ENCODE peak calls at places on chromosomes 3 and 15, in seven cellular contexts. One of them, this sample, is unnamed.

GRCh38 chr3:158713094-158713499 is 19.2 kb downstream of the RARRES1 start:
- DNase-seq in HT-29: no peak
- DNase-seq in activated gamma-delta T cell treated with Interleukin-2 at 50 U/mL for 16 hours: no peak
- DNase-seq in activated effector memory CD4-positive, alpha-beta T cell treated with anti-CD3 and anti-CD28 coated beads, Interleukin-2, amount 50 U/mL, for 16 hours: no peak
- DNase-seq in NCI-H1092 treated with DMSO at 0.1 percent for 48 hours: no peak
- DNase-seq in RKO: no peak
- DNase-seq in WTC11: no peak
- DNase-seq in this sample: no peak

GRCh38 chr3:169660709-169661566 is 2.6 kb downstream of the MECOM start:
- DNase-seq in HT-29: no peak
- DNase-seq in activated gamma-delta T cell treated with Interleukin-2 at 50 U/mL for 16 hours: no peak
- DNase-seq in activated effector memory CD4-positive, alpha-beta T cell treated with anti-CD3 and anti-CD28 coated beads, Interleukin-2, amount 50 U/mL, for 16 hours: peak
- DNase-seq in NCI-H1092 treated with DMSO at 0.1 percent for 48 hours: no peak
- DNase-seq in RKO: no peak
- DNase-seq in WTC11: no peak
- DNase-seq in this sample: no peak

GRCh38 chr3:126956866-126957650 is 25.9 kb upstream of the PLXNA1 start:
- DNase-seq in HT-29: no peak
- DNase-seq in activated gamma-delta T cell treated with Interleukin-2 at 50 U/mL for 16 hours: no peak
- DNase-seq in activated effector memory CD4-positive, alpha-beta T cell treated with anti-CD3 and anti-CD28 coated beads, Interleukin-2, amount 50 U/mL, for 16 hours: no peak
- DNase-seq in NCI-H1092 treated with DMSO at 0.1 percent for 48 hours: no peak
- DNase-seq in RKO: no peak
- DNase-seq in WTC11: peak
- DNase-seq in this sample: no peak

GRCh38 chr3:42698911-42699230 is 3.7 kb downstream of the HHATL start:
- DNase-seq in HT-29: no peak
- DNase-seq in activated gamma-delta T cell treated with Interleukin-2 at 50 U/mL for 16 hours: no peak
- DNase-seq in activated effector memory CD4-positive, alpha-beta T cell treated with anti-CD3 and anti-CD28 coated beads, Interleukin-2, amount 50 U/mL, for 16 hours: peak
- DNase-seq in NCI-H1092 treated with DMSO at 0.1 percent for 48 hours: no peak
- DNase-seq in RKO: no peak
- DNase-seq in WTC11: no peak
- DNase-seq in this sample: no peak

GRCh38 chr3:169772530-169772950 is 656 bp upstream of the MYNN start:
- DNase-seq in HT-29: peak
- DNase-seq in activated gamma-delta T cell treated with Interleukin-2 at 50 U/mL for 16 hours: no peak
- DNase-seq in activated effector memory CD4-positive, alpha-beta T cell treated with anti-CD3 and anti-CD28 coated beads, Interleukin-2, amount 50 U/mL, for 16 hours: no peak
- DNase-seq in NCI-H1092 treated with DMSO at 0.1 percent for 48 hours: peak
- DNase-seq in RKO: peak
- DNase-seq in WTC11: peak
- DNase-seq in this sample: peak

GRCh38 chr15:68316061-68316804 is 38.7 kb downstream of the FEM1B start:
- DNase-seq in HT-29: no peak
- DNase-seq in activated gamma-delta T cell treated with Interleukin-2 at 50 U/mL for 16 hours: no peak
- DNase-seq in activated effector memory CD4-positive, alpha-beta T cell treated with anti-CD3 and anti-CD28 coated beads, Interleukin-2, amount 50 U/mL, for 16 hours: peak
- DNase-seq in NCI-H1092 treated with DMSO at 0.1 percent for 48 hours: no peak
- DNase-seq in RKO: no peak
- DNase-seq in WTC11: peak
- DNase-seq in this sample: no peak

GRCh38 chr3:134161817-134162396 is 88.8 kb downstream of the RYK start:
- DNase-seq in HT-29: no peak
- DNase-seq in activated gamma-delta T cell treated with Interleukin-2 at 50 U/mL for 16 hours: no peak
- DNase-seq in activated effector memory CD4-positive, alpha-beta T cell treated with anti-CD3 and anti-CD28 coated beads, Interleukin-2, amount 50 U/mL, for 16 hours: no peak
- DNase-seq in NCI-H1092 treated with DMSO at 0.1 percent for 48 hours: no peak
- DNase-seq in RKO: peak
- DNase-seq in WTC11: peak
- DNase-seq in this sample: no peak

GRCh38 chr3:192819001-192819569 is 91.7 kb upstream of the FGF12 start:
- DNase-seq in HT-29: peak
- DNase-seq in activated gamma-delta T cell treated with Interleukin-2 at 50 U/mL for 16 hours: no peak
- DNase-seq in activated effector memory CD4-positive, alpha-beta T cell treated with anti-CD3 and anti-CD28 coated beads, Interleukin-2, amount 50 U/mL, for 16 hours: peak
- DNase-seq in NCI-H1092 treated with DMSO at 0.1 percent for 48 hours: no peak
- DNase-seq in RKO: peak
- DNase-seq in WTC11: no peak
- DNase-seq in this sample: no peak

GRCh38 chr3:55579499-55579898 is 92.4 kb upstream of the WNT5A start:
- DNase-seq in HT-29: no peak
- DNase-seq in activated gamma-delta T cell treated with Interleukin-2 at 50 U/mL for 16 hours: no peak
- DNase-seq in activated effector memory CD4-positive, alpha-beta T cell treated with anti-CD3 and anti-CD28 coated beads, Interleukin-2, amount 50 U/mL, for 16 hours: no peak
- DNase-seq in NCI-H1092 treated with DMSO at 0.1 percent for 48 hours: no peak
- DNase-seq in RKO: no peak
- DNase-seq in WTC11: no peak
- DNase-seq in this sample: no peak

GRCh38 chr3:1092061-1092460 is 763 bp upstream of the CNTN6 start:
- DNase-seq in HT-29: no peak
- DNase-seq in activated gamma-delta T cell treated with Interleukin-2 at 50 U/mL for 16 hours: no peak
- DNase-seq in activated effector memory CD4-positive, alpha-beta T cell treated with anti-CD3 and anti-CD28 coated beads, Interleukin-2, amount 50 U/mL, for 16 hours: no peak
- DNase-seq in NCI-H1092 treated with DMSO at 0.1 percent for 48 hours: no peak
- DNase-seq in RKO: no peak
- DNase-seq in WTC11: no peak
- DNase-seq in this sample: no peak